ENCODE peak calls at places on chromosomes 11 and 22, in eight cellular contexts. Y, X, N, F, B, H, Z and L are unnamed samples.

GRCh38 chr22:50169774-50170341 is 673 bp upstream of the PANX2 start:
- DNase-seq in Y (peak), X (no peak), N (no peak), F (no peak), B (no peak), H (peak), Z (no peak), L (no peak)

GRCh38 chr22:22460635-22461034 is 47.9 kb downstream of the ZNF280B start:
- DNase-seq in Y (no peak), X (peak), N (no peak), F (no peak), B (no peak), H (no peak), Z (peak), L (no peak)

GRCh38 chr11:121024989-121025388 is 1.1 kb downstream of the TBCEL start:
- DNase-seq in Y (no peak), X (peak), N (no peak), F (no peak), B (no peak), H (no peak), Z (no peak), L (no peak)

GRCh38 chr11:61158691-61159381 is 2.4 kb downstream of the VPS37C start:
- DNase-seq in Y (no peak), X (peak), N (no peak), F (no peak), B (no peak), H (no peak), Z (no peak), L (no peak)

GRCh38 chr11:17352925-17353227 is 1.3 kb downstream of the NCR3LG1 start:
- DNase-seq in Y (no peak), X (peak), N (no peak), F (peak), B (no peak), H (peak), Z (peak), L (no peak)

GRCh38 chr22:41364233-41364632 is 17.5 kb upstream of the TEF start:
- DNase-seq in Y (no peak), X (no peak), N (no peak), F (no peak), B (no peak), H (no peak), Z (no peak), L (no peak)

GRCh38 chr11:68146010-68146540 is 24.9 kb upstream of the CHKA start:
- DNase-seq in Y (peak), X (no peak), N (no peak), F (no peak), B (no peak), H (peak), Z (no peak), L (peak)

GRCh38 chr11:103927535-103927934 is 108.9 kb upstream of the DDI1 start:
- DNase-seq in Y (no peak), X (peak), N (no peak), F (no peak), B (no peak), H (no peak), Z (peak), L (no peak)

GRCh38 chr11:122803716-122804115 is 34.6 kb upstream of the CRTAM start:
- DNase-seq in Y (no peak), X (no peak), N (no peak), F (no peak), B (no peak), H (no peak), Z (no peak), L (no peak)

GRCh38 chr11:74570266-74571061 is 21.9 kb upstream of the POLD3 start:
- DNase-seq in Y (peak), X (peak), N (no peak), F (no peak), B (peak), H (peak), Z (peak), L (no peak)

GRCh38 chr22:44595841-44596341 is 97.9 kb upstream of the RTL6 start:
- DNase-seq in Y (peak), X (no peak), N (no peak), F (no peak), B (no peak), H (no peak), Z (no peak), L (no peak)

GRCh38 chr22:23709107-23709506 is 18.3 kb downstream of the RGL4 start:
- DNase-seq in Y (no peak), X (peak), N (no peak), F (no peak), B (no peak), H (no peak), Z (no peak), L (no peak)

GRCh38 chr11:78806214-78807004 is 231.7 kb upstream of the NARS2 start:
- DNase-seq in Y (no peak), X (no peak), N (no peak), F (no peak), B (no peak), H (no peak), Z (no peak), L (no peak)

GRCh38 chr11:119337581-119338317 is 2.9 kb downstream of the C1QTNF5 start:
- DNase-seq in Y (no peak), X (no peak), N (no peak), F (no peak), B (no peak), H (no peak), Z (peak), L (no peak)

GRCh38 chr22:49010901-49011300 is 816.8 kb downstream of the BRD1 start:
- DNase-seq in Y (no peak), X (no peak), N (no peak), F (no peak), B (no peak), H (peak), Z (no peak), L (no peak)

GRCh38 chr11:93236741-93237675 is 39.2 kb upstream of the SLC36A4 start:
- DNase-seq in Y (peak), X (peak), N (no peak), F (no peak), B (peak), H (peak), Z (peak), L (no peak)

GRCh38 chr22:38228873-38229740 is 27.3 kb downstream of the MAFF start:
- DNase-seq in Y (peak), X (peak), N (no peak), F (no peak), B (no peak), H (no peak), Z (no peak), L (peak)

GRCh38 chr11:110587972-110588371 is 124.3 kb downstream of the ARHGAP20 start:
- DNase-seq in Y (no peak), X (peak), N (no peak), F (no peak), B (no peak), H (no peak), Z (no peak), L (no peak)

GRCh38 chr11:118921929-118922744 is 3.6 kb downstream of the BCL9L start:
- DNase-seq in Y (no peak), X (peak), N (no peak), F (peak), B (no peak), H (peak), Z (no peak), L (peak)

GRCh38 chr22:42926768-42927167 is 69.7 kb upstream of the ARFGAP3 start:
- DNase-seq in Y (no peak), X (no peak), N (no peak), F (no peak), B (no peak), H (no peak), Z (no peak), L (no peak)

GRCh38 chr22:48551716-48552268 is 1275.9 kb downstream of the BRD1 start:
- DNase-seq in Y (no peak), X (no peak), N (no peak), F (no peak), B (no peak), H (no peak), Z (no peak), L (no peak)

GRCh38 chr11:122104381-122104780 is 11.6 kb downstream of the BLID start:
- DNase-seq in Y (no peak), X (no peak), N (no peak), F (no peak), B (no peak), H (no peak), Z (no peak), L (no peak)

GRCh38 chr11:105371311-105371710 is 231.7 kb upstream of the CARD18 start:
- DNase-seq in Y (no peak), X (no peak), N (no peak), F (no peak), B (no peak), H (no peak), Z (no peak), L (no peak)

GRCh38 chr11:118997627-118998387 is at the start of gene CENATAC:
- DNase-seq in Y (peak), X (peak), N (peak), F (peak), B (peak), H (peak), Z (peak), L (peak)